ENCODE peak calls at places on chromosomes 7 and 10, in eight cellular contexts. X is stimulated activated CD4-positive, alpha-beta T cell treated with anti-CD3 and anti-CD28 coated beads, Interleukin-4, amount 100 ng/mL, for 48 hours; Y is amygdala; B is T-helper 2 cell; G is heart right ventricle; O is A172; U is NCI-H345; V is 8988T. R is an unnamed sample.

GRCh38 chr7:1763033-1763432 is 93.0 kb downstream of the ELFN1 start:
- DNase-seq in B (no peak), U (no peak), V (no peak), X (no peak), G (no peak), O (no peak), Y (no peak), R (no peak)

GRCh38 chr10:103843854-103844567 is 11.4 kb downstream of the SH3PXD2A start:
- DNase-seq in V (no peak), B (no peak), O (no peak), U (no peak), G (peak), X (no peak), Y (no peak), R (no peak)

GRCh38 chr10:68144709-68145108 is 35.4 kb downstream of the MYPN start:
- DNase-seq in Y (no peak), V (no peak), X (no peak), O (no peak), U (no peak), G (no peak), B (no peak), R (no peak)

GRCh38 chr7:146057958-146058357 is 58.6 kb upstream of the CNTNAP2 start:
- DNase-seq in G (no peak), V (no peak), U (no peak), Y (no peak), X (no peak), B (no peak), O (no peak), R (no peak)

GRCh38 chr7:117119192-117119924 is 166.1 kb downstream of the ST7 start:
- DNase-seq in O (peak), G (peak), Y (peak), X (peak), B (peak), V (no peak), U (peak), R (peak)

GRCh38 chr7:105778956-105779355 is 97.4 kb downstream of the ATXN7L1 start:
- DNase-seq in U (no peak), X (no peak), Y (no peak), V (no peak), B (no peak), G (no peak), O (no peak), R (no peak)

GRCh38 chr10:89086801-89087513 is 96.4 kb downstream of the FAS start:
- DNase-seq in O (peak), U (no peak), V (no peak), G (peak), X (no peak), Y (no peak), B (peak), R (peak)

GRCh38 chr10:88156341-88156740 is 292.9 kb downstream of the PTEN start:
- DNase-seq in U (no peak), Y (no peak), G (no peak), V (no peak), B (no peak), O (peak), X (no peak), R (no peak)

GRCh38 chr7:140082770-140083169 is 20.0 kb upstream of the PARP12 start:
- DNase-seq in B (no peak), O (no peak), Y (no peak), V (no peak), X (no peak), U (no peak), G (no peak), R (no peak)

GRCh38 chr10:95295031-95295755 is 4.4 kb upstream of the PDLIM1 start:
- DNase-seq in V (no peak), X (peak), O (no peak), G (no peak), B (peak), Y (no peak), U (peak), R (no peak)

GRCh38 chr7:47284691-47285246 is 297.1 kb downstream of the TNS3 start:
- DNase-seq in B (no peak), X (no peak), V (no peak), U (no peak), G (no peak), Y (no peak), O (no peak), R (no peak)

GRCh38 chr10:62723375-62723774 is 81.1 kb upstream of the ADO start:
- DNase-seq in B (no peak), U (no peak), O (no peak), X (no peak), V (no peak), Y (no peak), G (no peak), R (no peak)

GRCh38 chr7:26856481-26856880 is 7.9 kb downstream of the SKAP2 start:
- DNase-seq in U (no peak), X (no peak), Y (no peak), V (no peak), B (no peak), O (no peak), G (no peak), R (no peak)

GRCh38 chr10:114485695-114486400 is 81.5 kb upstream of the AFAP1L2 start:
- DNase-seq in X (no peak), G (no peak), B (no peak), V (no peak), Y (no peak), O (no peak), U (no peak), R (no peak)

R was measured in activated T-helper 1 cell treated with Interleukin-2 at 50 U/mL for 16 hours.